ENCODE peak calls at places on chromosomes 2 and 18, in ten cellular contexts. H, Q, U, Z, J, V, C, R, T and O are unnamed samples.

GRCh38 chr2:66682476-66682875 is 247.6 kb downstream of the MEIS1 start:
- DNase-seq in R (no peak), J (no peak), U (no peak), C (no peak), Z (no peak), H (no peak), Q (no peak), V (no peak), T (no peak), O (no peak)

GRCh38 chr2:240189686-240190085 is 49.2 kb upstream of the OTOS start:
- DNase-seq in V (no peak), H (no peak), J (no peak), Z (no peak), T (no peak), R (no peak), U (no peak), Q (no peak), C (no peak), O (no peak)

GRCh38 chr2:113069676-113070605 is 2.2 kb downstream of the IL1F10 start:
- DNase-seq in C (no peak), R (no peak), V (no peak), Q (no peak), Z (no peak), T (peak), J (no peak), U (no peak), H (no peak), O (no peak)

GRCh38 chr2:68292108-68292710 is 27.5 kb downstream of the CNRIP1 start:
- DNase-seq in H (no peak), U (peak), Z (peak), V (no peak), R (peak), J (peak), C (peak), T (no peak), Q (no peak), O (no peak)

GRCh38 chr2:130827502-130828251 is 9.0 kb upstream of the ARHGEF4 start:
- DNase-seq in H (no peak), Q (no peak), R (no peak), U (peak), Z (peak), C (peak), V (no peak), J (peak), T (no peak), O (no peak)

GRCh38 chr2:5691659-5692529 is at the start of gene SOX11:
- DNase-seq in U (no peak), Q (peak), V (no peak), Z (peak), J (peak), H (no peak), T (peak), R (no peak), C (peak), O (no peak)

GRCh38 chr18:42807852-42808251 is 307.6 kb downstream of the RIT2 start:
- DNase-seq in J (peak), T (no peak), Q (no peak), H (no peak), V (no peak), R (no peak), C (no peak), U (no peak), Z (peak), O (no peak)

GRCh38 chr2:127641846-127642510 is 4.0 kb upstream of the GPR17 start:
- DNase-seq in T (no peak), R (peak), H (no peak), J (no peak), U (no peak), C (no peak), Z (no peak), V (no peak), Q (no peak), O (no peak)

GRCh38 chr2:45908316-45909150 is 257.1 kb downstream of the PRKCE start:
- DNase-seq in V (no peak), R (no peak), T (no peak), Z (no peak), H (no peak), J (no peak), C (no peak), Q (no peak), U (no peak), O (no peak)

GRCh38 chr2:134398300-134398699 is 144.4 kb downstream of the MGAT5 start:
- DNase-seq in Q (no peak), T (no peak), R (no peak), V (no peak), J (peak), C (peak), Z (peak), U (peak), H (no peak), O (no peak)

GRCh38 chr18:36377626-36378025 is 80.1 kb downstream of the FHOD3 start:
- DNase-seq in C (no peak), R (no peak), H (no peak), J (no peak), Z (no peak), V (no peak), T (no peak), Q (no peak), U (no peak), O (no peak)

GRCh38 chr2:47043142-47043890 is 111.8 kb downstream of the STPG4 start:
- DNase-seq in Q (peak), U (peak), C (peak), J (peak), R (no peak), T (peak), V (peak), H (no peak), Z (peak), O (no peak)

GRCh38 chr2:10790228-10790973 is 22.2 kb downstream of the PDIA6 start:
- DNase-seq in J (no peak), R (no peak), Z (no peak), U (no peak), T (peak), V (no peak), Q (no peak), H (no peak), C (no peak), O (peak)

GRCh38 chr2:148936857-148937450 is 61.9 kb downstream of the KIF5C start:
- DNase-seq in V (no peak), T (no peak), Z (peak), R (no peak), J (no peak), Q (no peak), H (no peak), C (no peak), U (no peak), O (no peak)

GRCh38 chr2:131143803-131144202 is 38.7 kb downstream of the PLEKHB2 start:
- DNase-seq in V (no peak), R (no peak), J (peak), T (no peak), Q (no peak), C (no peak), U (no peak), Z (no peak), H (no peak), O (no peak)

GRCh38 chr18:49910019-49910418 is 96.7 kb upstream of the ACAA2 start:
- DNase-seq in Q (no peak), R (no peak), Z (no peak), U (no peak), T (no peak), V (no peak), J (no peak), C (no peak), H (no peak), O (no peak)

GRCh38 chr2:43019536-43020183 is 206.7 kb downstream of the ZFP36L2 start:
- DNase-seq in U (no peak), C (no peak), V (no peak), R (no peak), Q (no peak), T (no peak), H (no peak), J (no peak), Z (no peak), O (no peak)

GRCh38 chr18:74905245-74905644 is 303.7 kb downstream of the PTGR3 start:
- DNase-seq in J (no peak), Q (no peak), R (no peak), Z (peak), H (no peak), T (no peak), U (no peak), V (no peak), C (no peak), O (no peak)

GRCh38 chr2:9818097-9818496 is 25.2 kb upstream of the TAF1B start:
- DNase-seq in J (no peak), Q (no peak), T (no peak), H (no peak), U (no peak), V (no peak), Z (no peak), C (no peak), R (no peak), O (no peak)

GRCh38 chr2:229852565-229852964 is 69.2 kb downstream of the TRIP12 start:
- DNase-seq in T (no peak), Q (peak), Z (peak), J (peak), R (peak), C (peak), V (no peak), H (peak), U (peak), O (peak)

GRCh38 chr2:44926957-44927356 is 14.5 kb upstream of the SIX3 start:
- DNase-seq in V (no peak), Z (no peak), C (no peak), T (no peak), Q (no peak), R (no peak), J (no peak), H (no peak), U (no peak), O (no peak)

GRCh38 chr2:38626326-38627031 is 23.8 kb upstream of the HNRNPLL start:
- DNase-seq in C (no peak), Q (no peak), U (no peak), R (peak), V (no peak), H (no peak), Z (no peak), T (no peak), J (no peak), O (no peak)

GRCh38 chr2:196075196-196075595 is 6.6 kb upstream of the DNAH7 start:
- DNase-seq in T (no peak), J (no peak), U (no peak), V (no peak), Q (no peak), H (no peak), R (no peak), C (peak), Z (no peak), O (no peak)

GRCh38 chr2:33344230-33344629 is 132.2 kb upstream of the RASGRP3 start:
- DNase-seq in Q (no peak), V (no peak), Z (no peak), U (no peak), T (no peak), R (no peak), J (no peak), H (no peak), C (no peak), O (no peak)

GRCh38 chr2:180507028-180507427 is 473.4 kb upstream of the UBE2E3 start:
- DNase-seq in C (no peak), V (no peak), H (no peak), J (peak), Z (peak), Q (no peak), R (no peak), T (no peak), U (no peak), O (no peak)

GRCh38 chr2:236293241-236293810 is 29.1 kb upstream of the ASB18 start:
- DNase-seq in T (no peak), H (no peak), Z (no peak), Q (no peak), U (no peak), R (no peak), J (no peak), C (no peak), V (no peak), O (no peak)

GRCh38 chr18:13537022-13537780 is 189.2 kb downstream of the FAM210A start:
- DNase-seq in C (no peak), H (no peak), U (no peak), J (no peak), V (no peak), Z (no peak), Q (no peak), T (no peak), R (no peak), O (no peak)